ENCODE peak calls at places on chromosome 13, in ten cellular contexts. A, E, H, D, T, B, Q, X, K and L are unnamed samples.

GRCh38 chr13:111533900-111534645 is 213.6 kb downstream of the TEX29 start:
- DNase-seq in A (no peak), E (no peak), H (peak), D (no peak), T (no peak), B (no peak), Q (no peak), X (no peak), K (no peak), L (no peak)

GRCh38 chr13:99046851-99047250 is 69.0 kb upstream of the DOCK9 start:
- DNase-seq in A (no peak), E (no peak), H (no peak), D (no peak), T (no peak), B (no peak), Q (no peak), X (no peak), K (no peak), L (no peak)

GRCh38 chr13:44734204-44734707 is 158.1 kb upstream of the TSC22D1 start:
- DNase-seq in A (no peak), E (peak), H (no peak), D (peak), T (no peak), B (no peak), Q (no peak), X (no peak), K (no peak), L (no peak)

GRCh38 chr13:103140001-103140671 is 73.9 kb upstream of the SLC10A2 start:
- DNase-seq in A (peak), E (peak), H (peak), D (no peak), T (no peak), B (no peak), Q (no peak), X (no peak), K (no peak), L (no peak)

GRCh38 chr13:40161008-40161694 is 505.3 kb downstream of the FOXO1 start:
- DNase-seq in A (no peak), E (peak), H (no peak), D (no peak), T (no peak), B (no peak), Q (no peak), X (no peak), K (no peak), L (no peak)

GRCh38 chr13:41848435-41849255 is 112.3 kb downstream of the VWA8 start:
- DNase-seq in A (no peak), E (peak), H (no peak), D (no peak), T (no peak), B (no peak), Q (no peak), X (no peak), K (no peak), L (no peak)

GRCh38 chr13:114119196-114119595 is 13.2 kb downstream of the RASA3 start:
- DNase-seq in A (no peak), E (peak), H (peak), D (peak), T (no peak), B (no peak), Q (peak), X (no peak), K (no peak), L (peak)

GRCh38 chr13:63449549-63449948 is 2033.9 kb upstream of the PCDH20 start:
- DNase-seq in A (no peak), E (no peak), H (peak), D (no peak), T (no peak), B (no peak), Q (no peak), X (no peak), K (no peak), L (no peak)

GRCh38 chr13:49357694-49358093 is 86.2 kb downstream of the CAB39L start:
- DNase-seq in A (no peak), E (peak), H (no peak), D (no peak), T (no peak), B (no peak), Q (no peak), X (no peak), K (no peak), L (no peak)